ENCODE peak calls at places on chromosomes 16 and 17, in eight cellular contexts. P, H, M, T, S, X, Z and N are unnamed samples.

GRCh38 chr16:12679660-12680272 is 123.9 kb downstream of the CPPED1 start:
- DNase-seq in M (peak), S (no peak), P (no peak), T (no peak), H (no peak), Z (peak), X (peak), N (no peak)

GRCh38 chr17:30323895-30324319 is 9.9 kb downstream of the TMIGD1 start:
- DNase-seq in S (peak), H (peak), P (peak), T (no peak), M (peak), Z (peak), X (no peak), N (no peak)

GRCh38 chr17:82754297-82755208 is 2.7 kb downstream of the TBCD start:
- DNase-seq in T (no peak), X (peak), Z (no peak), M (no peak), S (no peak), H (peak), P (peak), N (no peak)

GRCh38 chr16:72018470-72018869 is 9.9 kb downstream of the DHODH start:
- DNase-seq in S (no peak), Z (no peak), P (no peak), X (no peak), H (no peak), T (no peak), M (no peak), N (no peak)

GRCh38 chr17:72516772-72517399 is 396.1 kb downstream of the SOX9 start:
- DNase-seq in X (no peak), Z (no peak), M (peak), P (no peak), T (peak), H (peak), S (no peak), N (peak)

GRCh38 chr16:1859650-1860049 is 12.3 kb downstream of the MEIOB start:
- DNase-seq in M (no peak), T (no peak), Z (no peak), S (no peak), H (no peak), X (peak), P (no peak), N (peak)

GRCh38 chr17:30324723-30325122 is 9.1 kb downstream of the TMIGD1 start:
- DNase-seq in T (no peak), X (no peak), H (no peak), P (no peak), M (no peak), S (no peak), Z (no peak), N (no peak)

GRCh38 chr16:88633684-88634140 is 4.7 kb upstream of the IL17C start:
- DNase-seq in X (peak), Z (peak), H (peak), M (no peak), P (no peak), S (peak), T (peak), N (peak)

GRCh38 chr16:26374279-26374925 is 682.6 kb downstream of the HS3ST4 start:
- DNase-seq in T (no peak), Z (no peak), S (no peak), P (no peak), X (no peak), H (no peak), M (no peak), N (no peak)

GRCh38 chr17:60900688-60901087 is 223.0 kb downstream of the BCAS3 start:
- DNase-seq in M (no peak), X (no peak), P (no peak), S (no peak), H (no peak), Z (no peak), T (no peak), N (no peak)

GRCh38 chr17:60899115-60899514 is 221.5 kb downstream of the BCAS3 start:
- DNase-seq in P (no peak), H (no peak), M (no peak), T (no peak), Z (no peak), S (no peak), X (no peak), N (no peak)

GRCh38 chr17:60902399-60902798 is 224.7 kb downstream of the BCAS3 start:
- DNase-seq in H (no peak), P (peak), S (no peak), Z (peak), T (no peak), M (no peak), X (no peak), N (no peak)

GRCh38 chr17:60901806-60902205 is 224.2 kb downstream of the BCAS3 start:
- DNase-seq in P (peak), S (no peak), M (peak), Z (no peak), T (no peak), H (peak), X (no peak), N (no peak)

GRCh38 chr17:60901222-60901621 is 223.6 kb downstream of the BCAS3 start:
- DNase-seq in M (no peak), S (no peak), H (peak), P (no peak), Z (no peak), T (no peak), X (no peak), N (no peak)
- TF ChIP-seq CTCF in M (peak), S (no peak), H (peak), P (no peak), Z (peak), T (no peak), X (no peak), N (no peak)

DNA sequence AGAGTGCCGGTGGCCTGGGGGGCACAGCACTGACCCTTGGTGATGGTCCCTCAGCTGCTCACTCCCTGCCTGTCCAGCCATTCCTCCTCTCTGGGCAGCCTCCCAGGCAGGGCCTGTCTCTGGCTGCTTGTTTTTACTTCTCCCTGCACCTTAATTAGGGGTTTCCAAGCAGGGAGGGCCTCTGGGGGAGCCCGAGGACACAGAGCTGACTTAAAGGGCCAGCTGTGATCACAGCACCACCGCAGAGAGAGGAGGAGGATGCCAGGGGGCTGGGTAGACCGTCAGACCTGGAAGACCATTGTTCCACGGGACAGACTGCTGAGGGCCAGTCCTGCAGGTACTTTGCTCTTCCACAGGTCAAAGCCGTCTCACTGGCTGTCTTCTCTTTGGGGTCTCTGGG is 1.2 kb upstream of the DPH1 start:
- DNase-seq in X (no peak), H (no peak), M (no peak), S (no peak), P (peak), T (no peak), Z (no peak), N (no peak)
- TF ChIP-seq CTCF in X (no peak), H (no peak), M (no peak), S (no peak), P (no peak), T (no peak), Z (peak), N (no peak)

DNA sequence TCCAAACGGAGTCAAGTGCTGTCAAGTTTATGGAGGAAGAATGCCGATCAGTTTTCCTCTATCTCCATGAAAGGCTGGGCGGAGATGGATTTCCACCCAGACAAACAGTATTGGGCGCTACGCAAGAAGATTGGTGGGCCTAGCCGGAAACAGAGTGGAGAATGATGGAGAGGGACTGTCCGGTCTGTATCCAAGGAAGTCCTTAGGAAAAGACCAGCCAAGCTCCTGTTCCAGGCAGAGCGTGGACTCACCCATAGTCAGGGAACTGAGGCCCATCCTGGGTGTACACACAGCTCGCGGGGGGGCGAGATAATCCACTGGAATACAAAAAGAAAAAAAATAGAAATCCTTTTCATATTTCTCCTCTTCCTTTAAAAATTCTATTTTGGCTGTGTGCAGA is 1.5 kb upstream of the ABCC12 start:
- DNase-seq in Z (no peak), S (no peak), M (no peak), P (no peak), T (no peak), H (no peak), X (no peak), N (no peak)
- TF ChIP-seq CTCF in Z (no peak), S (no peak), M (no peak), P (no peak), T (no peak), H (no peak), X (no peak), N (no peak)

DNA sequence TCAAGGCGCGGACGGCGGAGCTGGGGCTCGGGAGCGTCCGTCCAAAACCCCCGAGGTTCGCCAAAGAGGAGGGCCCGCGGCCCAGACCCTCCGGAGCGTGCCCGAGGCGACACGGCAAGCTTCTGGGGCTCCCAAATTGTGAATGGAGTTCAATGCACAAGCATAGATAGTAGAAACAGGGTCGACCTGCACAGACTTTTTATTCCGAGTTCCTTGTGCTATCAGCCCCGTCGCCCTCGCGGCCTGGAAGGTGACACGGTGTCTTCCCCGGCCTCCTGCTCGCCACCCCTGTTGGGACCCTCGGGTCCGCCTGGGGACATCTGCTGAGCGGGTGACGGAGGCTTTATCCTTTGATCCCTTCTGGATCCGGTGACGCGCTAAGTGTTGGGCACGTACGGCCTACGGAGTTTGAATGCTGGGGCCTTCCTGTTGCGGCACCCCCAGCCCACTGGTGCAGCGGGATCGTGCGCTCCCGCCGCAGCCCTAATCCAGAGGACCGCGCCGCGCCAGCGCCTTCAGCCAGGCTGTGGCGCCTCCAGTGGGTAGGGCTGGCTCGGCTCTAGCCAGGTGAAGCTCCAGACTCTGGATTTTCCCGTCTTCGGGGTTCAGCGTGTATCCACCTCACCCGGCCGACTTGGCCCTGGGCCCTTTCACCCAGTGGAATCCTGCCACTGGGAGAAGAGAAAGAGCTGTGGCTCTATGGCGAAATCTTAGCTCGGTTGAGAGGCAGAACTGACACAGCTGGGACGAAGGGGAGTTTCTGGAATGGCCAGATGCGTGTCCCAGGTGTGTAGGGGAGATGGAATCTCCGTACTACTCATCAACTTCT is 17.0 kb upstream of the NTN1 start:
- DNase-seq in S (no peak), X (peak), H (no peak), M (no peak), T (no peak), P (no peak), Z (no peak), N (no peak)
- TF ChIP-seq CTCF in S (no peak), X (peak), H (no peak), M (no peak), T (peak), P (no peak), Z (no peak), N (no peak)

DNA sequence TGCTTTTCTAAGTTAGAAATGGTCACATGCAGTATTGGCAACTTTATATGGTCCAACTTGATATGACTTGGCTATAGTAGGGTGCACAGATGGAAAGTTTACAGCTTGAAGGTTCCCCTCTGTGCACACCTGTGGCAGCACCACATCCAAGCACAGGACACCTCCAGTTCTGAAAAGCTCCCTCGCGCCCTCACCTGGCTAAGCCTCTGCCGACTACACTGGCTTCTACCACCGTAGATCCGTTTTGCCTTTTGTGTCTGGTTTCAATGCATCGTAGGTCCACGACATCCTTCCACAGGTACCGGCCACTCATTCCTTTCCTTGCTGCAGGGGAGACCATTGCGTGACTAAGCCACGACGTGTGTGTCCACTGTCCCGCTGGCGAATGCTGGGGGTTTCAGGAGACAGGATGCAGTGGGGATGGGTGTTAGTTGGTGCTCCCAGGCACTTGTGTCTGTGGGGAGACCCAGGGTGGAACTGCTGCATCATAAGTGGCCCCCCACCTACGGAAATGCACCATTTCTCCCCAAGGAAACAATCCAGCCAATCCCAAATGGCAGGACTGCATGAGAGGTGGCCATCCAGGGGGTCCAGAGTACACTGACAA is 4.9 kb upstream of the RASD1 start:
- DNase-seq in H (no peak), M (no peak), T (no peak), Z (no peak), X (no peak), P (no peak), S (no peak), N (no peak)
- TF ChIP-seq CTCF in H (no peak), M (no peak), T (no peak), Z (peak), X (peak), P (no peak), S (peak), N (no peak)

DNA sequence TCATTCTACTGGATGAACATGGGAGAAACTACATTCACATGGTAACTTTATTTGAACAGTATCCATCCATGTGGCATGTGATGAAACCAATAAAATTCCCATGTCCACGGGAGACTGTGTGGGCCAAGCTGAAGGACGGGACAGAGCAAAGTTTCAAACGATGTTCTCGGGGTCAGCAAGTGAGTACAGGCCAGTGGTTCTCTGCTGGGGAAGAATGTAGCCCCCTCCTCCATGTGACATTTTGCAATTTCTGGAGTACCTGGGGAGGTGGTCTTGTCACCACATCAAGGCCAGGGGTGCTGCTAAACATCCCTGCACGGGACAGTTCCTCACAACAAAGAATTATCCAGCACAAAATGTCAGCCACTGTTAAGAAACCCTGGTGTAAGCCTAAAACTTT is 7.4 kb upstream of the TANGO6 start:
- DNase-seq in S (no peak), M (no peak), P (no peak), X (no peak), Z (no peak), H (no peak), T (no peak), N (no peak)
- TF ChIP-seq CTCF in S (no peak), M (no peak), P (no peak), X (no peak), Z (no peak), H (no peak), T (no peak), N (no peak)